ENCODE peak calls at places on chromosomes 2 and 18, in four cellular contexts. R is colonic mucosa, D is NCI-H2081, K is pancreas. I is an unnamed sample.

GRCh38 chr2:54687595-54688152 is 35.8 kb upstream of the EML6 start:
- DNase-seq in R (no peak), D (no peak), K (no peak), I (no peak)

GRCh38 chr18:79730804-79731203 is 51.2 kb downstream of the CTDP1 start:
- DNase-seq in R (no peak), D (no peak), K (no peak), I (no peak)

GRCh38 chr2:217101972-217102371 is 242.1 kb upstream of the TNP1 start:
- DNase-seq in R (no peak), D (no peak), K (no peak), I (no peak)

GRCh38 chr2:234919711-234920110 is 32.1 kb upstream of the SH3BP4 start:
- DNase-seq in R (no peak), D (no peak), K (no peak), I (no peak)

GRCh38 chr2:215771241-215771640 is 242.1 kb downstream of the MREG start:
- DNase-seq in R (no peak), D (no peak), K (no peak), I (no peak)

GRCh38 chr2:70043252-70043875 is 43.9 kb upstream of the PCBP1 start:
- DNase-seq in R (no peak), D (no peak), K (no peak), I (peak)

GRCh38 chr2:35997488-35997887 is 358.1 kb upstream of the CRIM1 start:
- DNase-seq in R (no peak), D (no peak), K (no peak), I (no peak)

GRCh38 chr2:128472789-128473174 is 154.1 kb upstream of the HS6ST1 start:
- DNase-seq in R (no peak), D (no peak), K (no peak), I (no peak)

GRCh38 chr2:189013677-189014380 is 39.7 kb downstream of the COL3A1 start:
- DNase-seq in R (no peak), D (no peak), K (no peak), I (no peak)

GRCh38 chr2:11558206-11558886 is 24.5 kb downstream of the GREB1 start:
- DNase-seq in R (no peak), D (no peak), K (peak), I (no peak)

GRCh38 chr18:23369231-23369630 is 83.9 kb upstream of the RIOK3 start:
- DNase-seq in R (no peak), D (no peak), K (no peak), I (no peak)

GRCh38 chr2:157838442-157839161 is 37.5 kb downstream of the ACVR1 start:
- DNase-seq in R (peak), D (peak), K (peak), I (peak)

GRCh38 chr2:235542728-235543125 is 48.9 kb downstream of the AGAP1 start:
- DNase-seq in R (peak), D (no peak), K (peak), I (peak)

GRCh38 chr18:57004366-57005121 is 142.3 kb upstream of the BOD1L2 start:
- DNase-seq in R (no peak), D (no peak), K (no peak), I (no peak)

GRCh38 chr2:58923869-58924268 is 682.7 kb upstream of the FANCL start:
- DNase-seq in R (no peak), D (no peak), K (no peak), I (no peak)

GRCh38 chr2:176997074-176997791 is 215.4 kb upstream of the HNRNPA3 start:
- DNase-seq in R (peak), D (no peak), K (no peak), I (no peak)

GRCh38 chr18:35808796-35809195 is 163.7 kb upstream of the RMP24 start:
- DNase-seq in R (no peak), D (no peak), K (no peak), I (no peak)

GRCh38 chr2:31304831-31305230 is 70.9 kb downstream of the EHD3 start:
- DNase-seq in R (no peak), D (no peak), K (no peak), I (no peak)

GRCh38 chr2:176769499-176770350 is 442.9 kb upstream of the HNRNPA3 start:
- DNase-seq in R (no peak), D (no peak), K (no peak), I (no peak)

GRCh38 chr18:46073474-46074331 is 1.6 kb upstream of the PSTPIP2 start:
- DNase-seq in R (peak), D (peak), K (no peak), I (peak)

GRCh38 chr2:238700122-238700457 is 147.8 kb upstream of the TWIST2 start:
- DNase-seq in R (no peak), D (no peak), K (no peak), I (no peak)